ENCODE peak calls at places on chromosomes 4 and X, in ten cellular contexts. One of them, this sample, is unnamed. For H3K27me3, the result is how much of the 10 kb centered on the place peaks cover.

GRCh38 chrX:105647749-105648148 is 174.6 kb upstream of the NRK start:
- DNase-seq in astrocyte: no peak
- DNase-seq in RWPE2: no peak
- DNase-seq in uterus: no peak
- DNase-seq in cardiac muscle cell: no peak
- DNase-seq in PC-3: no peak
- DNase-seq in BJ: no peak
- DNase-seq in colonic mucosa: no peak
- DNase-seq in HepG2: no peak
- DNase-seq in transverse colon: no peak
- DNase-seq in this sample: no peak

GRCh38 chr4:42361475-42361874 is 35.8 kb upstream of the SHISA3 start:
- DNase-seq in BJ: no peak
- DNase-seq in astrocyte: no peak
- DNase-seq in colonic mucosa: no peak
- DNase-seq in RWPE2: no peak
- DNase-seq in PC-3: no peak
- DNase-seq in uterus: no peak
- DNase-seq in HepG2: no peak
- DNase-seq in cardiac muscle cell: no peak
- DNase-seq in transverse colon: no peak
- DNase-seq in this sample: no peak

GRCh38 chr4:102580463-102580842 is 79.3 kb downstream of the NFKB1 start:
- DNase-seq in uterus: no peak
- DNase-seq in colonic mucosa: no peak
- DNase-seq in RWPE2: no peak
- DNase-seq in cardiac muscle cell: peak
- DNase-seq in HepG2: peak
- DNase-seq in astrocyte: no peak
- DNase-seq in BJ: no peak
- DNase-seq in PC-3: no peak
- DNase-seq in transverse colon: no peak
- DNase-seq in this sample: no peak

GRCh38 chr4:96677499-96677898 is 837.6 kb downstream of the PDHA2 start:
- DNase-seq in colonic mucosa: no peak
- DNase-seq in cardiac muscle cell: no peak
- DNase-seq in HepG2: no peak
- DNase-seq in BJ: no peak
- DNase-seq in RWPE2: no peak
- DNase-seq in transverse colon: no peak
- DNase-seq in PC-3: peak
- DNase-seq in uterus: no peak
- DNase-seq in astrocyte: peak
- DNase-seq in this sample: no peak

GRCh38 chr4:94488667-94489066 is 36.9 kb downstream of the PDLIM5 start:
- DNase-seq in cardiac muscle cell: no peak
- DNase-seq in astrocyte: peak
- DNase-seq in transverse colon: no peak
- DNase-seq in PC-3: peak
- DNase-seq in RWPE2: no peak
- DNase-seq in BJ: peak
- DNase-seq in uterus: no peak
- DNase-seq in colonic mucosa: no peak
- DNase-seq in HepG2: no peak
- DNase-seq in this sample: no peak

GRCh38 chr4:136893638-136894037 is 638.7 kb downstream of the PCDH18 start:
- DNase-seq in uterus: no peak
- DNase-seq in astrocyte: no peak
- DNase-seq in RWPE2: no peak
- DNase-seq in BJ: no peak
- DNase-seq in PC-3: no peak
- DNase-seq in transverse colon: no peak
- DNase-seq in HepG2: no peak
- DNase-seq in cardiac muscle cell: no peak
- DNase-seq in colonic mucosa: no peak
- DNase-seq in this sample: no peak

GRCh38 chr4:139300431-139301142 is 718 bp upstream of the NAA15 start:
- DNase-seq in colonic mucosa: peak
- DNase-seq in transverse colon: peak
- DNase-seq in PC-3: peak
- DNase-seq in cardiac muscle cell: peak
- DNase-seq in uterus: no peak
- DNase-seq in astrocyte: peak
- DNase-seq in RWPE2: no peak
- DNase-seq in BJ: no peak
- DNase-seq in HepG2: no peak
- DNase-seq in this sample: no peak

GRCh38 chrX:48802089-48802812 is 384 bp downstream of the HDAC6 start:
- DNase-seq in PC-3: peak
- DNase-seq in HepG2: peak
- DNase-seq in RWPE2: peak
- DNase-seq in transverse colon: peak
- DNase-seq in cardiac muscle cell: peak
- DNase-seq in colonic mucosa: peak
- DNase-seq in astrocyte: peak
- DNase-seq in uterus: peak
- DNase-seq in BJ: peak
- DNase-seq in this sample: peak

DNA sequence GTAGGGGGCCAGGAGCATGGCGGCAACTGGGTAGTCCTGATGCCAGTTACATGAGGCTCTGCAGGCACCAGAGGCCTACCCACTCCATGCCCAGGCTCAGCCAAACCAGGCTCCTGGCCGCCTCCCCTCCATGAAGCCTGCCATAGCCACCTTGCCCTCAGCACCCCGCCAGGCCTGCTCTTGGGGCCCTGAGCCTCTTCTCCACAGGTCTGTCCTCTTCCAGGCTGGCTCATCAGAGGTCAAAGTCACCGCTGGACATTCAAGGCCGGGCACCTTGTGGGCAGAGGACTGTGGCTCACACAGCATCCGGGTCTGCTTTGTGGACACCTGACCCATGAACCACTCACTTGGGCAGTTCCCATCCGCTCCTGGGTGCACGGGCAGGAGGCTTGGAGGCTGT is 60.0 kb upstream of the AFAP1 start:
- DNase-seq in cardiac muscle cell: no peak
- DNase-seq in astrocyte: no peak
- DNase-seq in HepG2: no peak
- DNase-seq in PC-3: no peak
- DNase-seq in colonic mucosa: no peak
- DNase-seq in RWPE2: no peak
- DNase-seq in uterus: no peak
- DNase-seq in BJ: no peak
- DNase-seq in transverse colon: no peak
- DNase-seq in this sample: no peak
- TF ChIP-seq CTCF in cardiac muscle cell: no peak
- TF ChIP-seq CTCF in astrocyte: no peak
- TF ChIP-seq CTCF in HepG2: no peak
- TF ChIP-seq CTCF in PC-3: no peak
- TF ChIP-seq CTCF in colonic mucosa: no peak
- TF ChIP-seq CTCF in RWPE2: no peak
- TF ChIP-seq CTCF in uterus: no peak
- TF ChIP-seq CTCF in BJ: no peak
- TF ChIP-seq CTCF in transverse colon: no peak
- TF ChIP-seq CTCF in this sample: no peak

GRCh38 chr4:73454920-73455319 is 18.9 kb downstream of the AFP start:
- DNase-seq in RWPE2: no peak
- DNase-seq in PC-3: no peak
- DNase-seq in cardiac muscle cell: no peak
- DNase-seq in transverse colon: no peak
- DNase-seq in BJ: no peak
- DNase-seq in uterus: no peak
- DNase-seq in astrocyte: no peak
- DNase-seq in HepG2: no peak
- DNase-seq in colonic mucosa: no peak
- DNase-seq in this sample: no peak

GRCh38 chr4:73458184-73459047 is 22.4 kb downstream of the AFP start:
- DNase-seq in PC-3: no peak
- DNase-seq in transverse colon: no peak
- DNase-seq in uterus: no peak
- DNase-seq in astrocyte: no peak
- DNase-seq in BJ: no peak
- DNase-seq in colonic mucosa: no peak
- DNase-seq in cardiac muscle cell: no peak
- DNase-seq in RWPE2: no peak
- DNase-seq in HepG2: no peak
- DNase-seq in this sample: no peak

GRCh38 chr4:73453701-73454005 is 17.6 kb downstream of the AFP start:
- DNase-seq in RWPE2: no peak
- DNase-seq in BJ: no peak
- DNase-seq in transverse colon: no peak
- DNase-seq in colonic mucosa: no peak
- DNase-seq in cardiac muscle cell: peak
- DNase-seq in uterus: no peak
- DNase-seq in PC-3: no peak
- DNase-seq in HepG2: no peak
- DNase-seq in astrocyte: peak
- DNase-seq in this sample: no peak

GRCh38 chr4:73459048-73459421 is 22.5 kb upstream of the AFM start:
- DNase-seq in uterus: no peak
- DNase-seq in PC-3: no peak
- DNase-seq in HepG2: no peak
- DNase-seq in astrocyte: no peak
- DNase-seq in RWPE2: no peak
- DNase-seq in colonic mucosa: no peak
- DNase-seq in BJ: no peak
- DNase-seq in transverse colon: no peak
- DNase-seq in cardiac muscle cell: no peak
- DNase-seq in this sample: no peak

DNA sequence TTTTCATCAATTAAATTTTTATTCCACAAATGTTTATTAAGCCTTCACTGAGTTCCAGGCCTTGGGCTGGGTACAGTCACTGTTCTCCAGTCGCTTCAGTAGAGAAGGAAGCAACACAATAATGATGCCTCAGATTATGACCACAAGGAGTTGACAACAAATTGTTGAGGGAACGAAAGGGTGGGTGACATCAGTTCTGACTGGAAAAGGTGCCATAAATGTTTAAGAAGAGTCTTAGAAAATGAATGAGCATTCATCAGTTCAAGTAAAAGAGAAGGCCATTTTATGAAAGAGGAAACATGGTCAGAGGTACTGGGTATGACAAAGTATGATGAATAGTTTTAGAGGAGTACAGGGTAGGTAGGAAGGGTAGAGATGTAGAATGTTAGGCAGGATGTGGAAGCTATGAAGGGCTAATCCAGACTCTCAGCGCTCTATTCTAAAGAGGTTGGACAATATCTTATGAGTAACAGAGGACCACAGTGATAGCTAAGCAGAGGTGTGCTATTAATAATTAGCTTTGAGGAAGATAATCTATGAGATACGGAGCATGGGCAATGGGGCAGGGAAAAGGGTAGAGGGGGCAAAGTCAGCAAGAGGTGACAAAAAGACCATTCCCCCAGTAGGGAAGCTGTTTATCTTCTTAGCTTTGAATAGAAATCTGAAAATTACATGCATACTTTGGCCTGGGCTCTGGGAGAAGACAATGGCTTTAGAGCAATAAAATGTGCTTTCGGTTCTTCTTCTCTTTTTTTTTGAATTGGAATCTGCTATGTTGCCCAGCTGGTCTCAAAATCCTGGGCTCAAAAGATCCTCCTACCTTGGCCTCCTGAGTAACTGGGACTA is 20.4 kb downstream of the AFP start:
- DNase-seq in PC-3: no peak
- DNase-seq in transverse colon: no peak
- DNase-seq in cardiac muscle cell: no peak
- DNase-seq in HepG2: no peak
- DNase-seq in colonic mucosa: no peak
- DNase-seq in RWPE2: no peak
- DNase-seq in astrocyte: no peak
- DNase-seq in uterus: no peak
- DNase-seq in BJ: no peak
- DNase-seq in this sample: no peak
- H3K4me3 ChIP-seq in PC-3: no peak
- H3K4me3 ChIP-seq in transverse colon: no peak
- H3K4me3 ChIP-seq in cardiac muscle cell: no peak
- H3K4me3 ChIP-seq in HepG2: no peak
- H3K4me3 ChIP-seq in colonic mucosa: no peak
- H3K4me3 ChIP-seq in RWPE2: no peak
- H3K4me3 ChIP-seq in astrocyte: no peak
- H3K4me3 ChIP-seq in uterus: no peak
- H3K4me3 ChIP-seq in BJ: no peak
- H3K4me3 ChIP-seq in this sample: no peak

DNA sequence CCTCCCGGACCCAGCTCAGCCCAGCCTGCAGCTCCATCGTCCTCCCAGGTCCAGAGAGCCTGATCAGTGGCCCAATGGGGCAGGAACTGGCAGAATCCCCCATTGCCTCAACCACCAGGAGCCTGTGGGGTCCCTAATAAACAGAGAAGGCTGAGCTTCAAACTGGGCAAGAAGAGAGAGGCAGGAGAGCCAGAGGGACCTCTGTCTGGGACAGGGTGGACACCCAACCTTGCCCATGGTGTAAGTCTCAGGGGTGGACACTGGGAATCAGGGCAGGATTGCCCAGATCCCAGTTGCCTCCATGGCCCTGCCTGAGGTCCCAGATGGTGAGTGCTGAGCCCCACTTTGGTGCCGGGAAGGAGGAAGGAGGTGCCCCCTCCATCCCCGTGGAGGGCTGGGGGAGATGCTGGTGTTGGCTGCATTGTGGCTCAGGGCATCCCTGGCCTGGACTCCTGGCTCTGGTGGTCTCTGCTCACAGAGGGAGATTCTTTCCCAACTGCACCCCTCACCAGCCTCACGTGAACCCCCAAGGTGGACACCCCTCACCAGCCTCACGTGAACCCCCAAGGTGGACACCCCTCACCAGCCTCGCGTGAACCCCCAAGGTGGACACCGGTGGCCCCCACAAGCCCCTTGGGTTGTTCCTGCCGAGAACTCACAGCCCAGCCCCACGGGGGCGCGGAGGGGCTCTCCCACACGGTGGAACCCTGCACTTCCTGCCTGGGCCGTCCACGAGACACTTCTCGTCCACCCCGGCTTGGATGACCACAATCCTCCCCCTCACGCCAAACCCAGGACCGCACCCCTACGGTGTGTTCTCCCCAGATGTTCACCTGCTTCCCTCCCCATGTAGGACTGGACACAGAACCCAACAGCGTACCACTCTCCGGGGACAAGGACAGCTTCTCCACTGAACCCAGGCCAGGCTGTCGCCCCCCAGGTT is 5.4 kb downstream of the CPLX1 start:
- DNase-seq in RWPE2: peak
- DNase-seq in colonic mucosa: no peak
- DNase-seq in cardiac muscle cell: no peak
- DNase-seq in uterus: no peak
- DNase-seq in PC-3: no peak
- DNase-seq in astrocyte: no peak
- DNase-seq in BJ: no peak
- DNase-seq in transverse colon: no peak
- DNase-seq in HepG2: no peak
- DNase-seq in this sample: no peak
- H3K27me3 ChIP-seq in RWPE2: half or more
- H3K27me3 ChIP-seq in colonic mucosa: under half
- H3K27me3 ChIP-seq in cardiac muscle cell: half or more
- H3K27me3 ChIP-seq in uterus: under half
- H3K27me3 ChIP-seq in PC-3: under half
- H3K27me3 ChIP-seq in astrocyte: under half
- H3K27me3 ChIP-seq in BJ: under half
- H3K27me3 ChIP-seq in transverse colon: half or more
- H3K27me3 ChIP-seq in HepG2: under half
- H3K27me3 ChIP-seq in this sample: half or more

DNA sequence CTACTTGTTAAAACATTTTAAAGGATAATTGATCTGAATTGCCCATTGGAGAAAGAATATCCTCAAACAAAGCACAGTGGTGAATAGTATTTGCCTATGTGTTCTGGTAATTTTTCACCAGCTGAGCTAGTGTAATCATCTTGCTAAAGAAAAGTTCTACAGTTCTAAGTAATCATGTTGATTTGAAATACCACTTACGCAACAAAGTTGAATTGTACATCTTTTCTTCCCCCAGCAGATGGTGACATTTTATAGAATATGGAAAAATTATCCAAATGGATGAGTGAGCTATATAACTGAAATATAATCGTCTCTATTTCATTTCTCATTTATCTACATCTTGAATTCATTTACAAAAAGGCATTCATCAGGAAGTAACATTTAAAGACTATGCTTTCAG is 9.7 kb upstream of the ZNF674 start:
- DNase-seq in colonic mucosa: no peak
- DNase-seq in RWPE2: no peak
- DNase-seq in transverse colon: no peak
- DNase-seq in uterus: no peak
- DNase-seq in PC-3: peak
- DNase-seq in cardiac muscle cell: no peak
- DNase-seq in HepG2: peak
- DNase-seq in BJ: no peak
- DNase-seq in astrocyte: no peak
- DNase-seq in this sample: no peak
- TF ChIP-seq CTCF in colonic mucosa: no peak
- TF ChIP-seq CTCF in RWPE2: peak
- TF ChIP-seq CTCF in transverse colon: no peak
- TF ChIP-seq CTCF in uterus: no peak
- TF ChIP-seq CTCF in PC-3: peak
- TF ChIP-seq CTCF in cardiac muscle cell: peak
- TF ChIP-seq CTCF in HepG2: no peak
- TF ChIP-seq CTCF in BJ: peak
- TF ChIP-seq CTCF in astrocyte: peak
- TF ChIP-seq CTCF in this sample: no peak

This sample was measured in heart right ventricle.